ENCODE peak calls at places on chromosomes 7 and 10, in eight cellular contexts. S is K562; Q is cardiac muscle cell; M is CD8-positive, alpha-beta memory T cell; X is CD8-positive, alpha-beta T cell; V is HAP-1; H is lung; F is GM12878. L is an unnamed sample.

GRCh38 chr7:148503900-148504487 is 86.6 kb upstream of the C7orf33 start:
- DNase-seq in Q (peak; percentile 45), S (peak; percentile 48), X (no peak), F (no peak), M (peak; percentile 29), H (no peak), V (peak; percentile 23), L (peak; percentile 66)

GRCh38 chr10:34010891-34011290 is 676.4 kb upstream of the NRP1 start:
- DNase-seq in M (no peak), Q (no peak), X (no peak), H (no peak), V (no peak), F (no peak), S (no peak), L (no peak)

GRCh38 chr10:3111626-3112220 is 44.4 kb downstream of the PFKP start:
- DNase-seq in H (no peak), V (no peak), M (no peak), X (no peak), S (no peak), Q (peak; percentile 27), F (no peak), L (no peak)

GRCh38 chr7:105073143-105073542 is 59.1 kb downstream of the KMT2E start:
- DNase-seq in H (no peak), S (no peak), V (no peak), X (no peak), Q (no peak), F (no peak), M (no peak), L (no peak)

GRCh38 chr10:126064512-126064911 is 168.1 kb downstream of the FANK1 start:
- DNase-seq in S (no peak), X (no peak), M (no peak), V (no peak), H (no peak), Q (no peak), F (no peak), L (no peak)

GRCh38 chr10:132163278-132163765 is 23.4 kb upstream of the DPYSL4 start:
- DNase-seq in S (peak; percentile 85), Q (peak; percentile 64), F (no peak), M (peak; percentile 27), V (peak; percentile 25), X (peak; percentile 26), H (no peak), L (no peak)

GRCh38 chr10:28897617-28898464 is 220.5 kb downstream of the BAMBI start:
- DNase-seq in F (no peak), Q (no peak), M (no peak), X (no peak), S (no peak), H (no peak), V (no peak), L (no peak)

GRCh38 chr7:29194206-29194593 is 375 bp upstream of the CHN2 start:
- DNase-seq in S (no peak), V (no peak), X (no peak), M (no peak), Q (peak; percentile 42), H (no peak), F (no peak), L (no peak)

GRCh38 chr10:107653832-107654287 is 489.4 kb upstream of the SORCS1 start:
- DNase-seq in F (peak; percentile 37), Q (no peak), X (no peak), S (no peak), V (no peak), H (no peak), M (no peak), L (peak; percentile 37)

GRCh38 chr10:49173201-49173772 is 14.9 kb downstream of the TMEM273 start:
- DNase-seq in Q (no peak), H (no peak), F (no peak), X (no peak), M (no peak), S (peak; percentile 79), V (no peak), L (no peak)

GRCh38 chr7:123131556-123132345 is 68.0 kb downstream of the SLC13A1 start:
- DNase-seq in X (no peak), V (no peak), M (no peak), F (no peak), S (no peak), H (no peak), Q (no peak), L (no peak)

GRCh38 chr10:1578392-1579140 is 158.8 kb downstream of the ADARB2 start:
- DNase-seq in H (no peak), X (no peak), F (no peak), M (no peak), S (no peak), V (no peak), Q (no peak), L (no peak)

GRCh38 chr10:1575481-1576244 is 161.7 kb downstream of the ADARB2 start:
- DNase-seq in S (no peak), V (no peak), M (no peak), Q (no peak), F (no peak), H (no peak), X (no peak), L (no peak)

GRCh38 chr10:1576467-1577259 is 160.7 kb downstream of the ADARB2 start:
- DNase-seq in S (no peak), H (no peak), V (no peak), X (no peak), M (no peak), F (no peak), Q (no peak), L (no peak)

GRCh38 chr10:1577945-1578344 is 159.4 kb downstream of the ADARB2 start:
- DNase-seq in H (no peak), F (no peak), M (no peak), S (no peak), X (no peak), V (no peak), Q (no peak), L (no peak)

GRCh38 chr10:1577371-1577770 is 160.0 kb downstream of the ADARB2 start:
- DNase-seq in X (no peak), V (no peak), H (no peak), M (no peak), S (no peak), Q (no peak), F (no peak), L (no peak)
- H3K9me3 ChIP-seq in X (no peaks in the 10 kb centered on the region), V (no peaks in the 10 kb centered on the region), H (no peaks in the 10 kb centered on the region), M (no peaks in the 10 kb centered on the region), S (no peaks in the 10 kb centered on the region), Q (no peaks in the 10 kb centered on the region), F (no peaks in the 10 kb centered on the region), L (no peaks in the 10 kb centered on the region)

GRCh38 chr10:43647576-43647975 is 1.1 kb downstream of the ZNF32 start:
- DNase-seq in M (no peak), Q (no peak), V (no peak), F (no peak), H (no peak), S (no peak), X (no peak), L (no peak)

GRCh38 chr10:43644252-43644651 is 4.4 kb downstream of the ZNF32 start:
- DNase-seq in F (no peak), Q (no peak), M (no peak), S (no peak), X (no peak), V (no peak), H (no peak), L (no peak)

GRCh38 chr10:43648392-43649148 is at the start of gene ZNF32:
- DNase-seq in Q (peak; percentile 93), M (peak; percentile 79), F (no peak), X (peak; percentile 72), S (peak; percentile 92), H (peak; percentile 86), V (peak; percentile 72), L (peak; percentile 81)

GRCh38 chr10:43648083-43648391 is 644 bp downstream of the ZNF32 start:
- DNase-seq in Q (no peak), V (no peak), X (no peak), M (no peak), F (no peak), H (no peak), S (no peak), L (no peak)

DNA sequence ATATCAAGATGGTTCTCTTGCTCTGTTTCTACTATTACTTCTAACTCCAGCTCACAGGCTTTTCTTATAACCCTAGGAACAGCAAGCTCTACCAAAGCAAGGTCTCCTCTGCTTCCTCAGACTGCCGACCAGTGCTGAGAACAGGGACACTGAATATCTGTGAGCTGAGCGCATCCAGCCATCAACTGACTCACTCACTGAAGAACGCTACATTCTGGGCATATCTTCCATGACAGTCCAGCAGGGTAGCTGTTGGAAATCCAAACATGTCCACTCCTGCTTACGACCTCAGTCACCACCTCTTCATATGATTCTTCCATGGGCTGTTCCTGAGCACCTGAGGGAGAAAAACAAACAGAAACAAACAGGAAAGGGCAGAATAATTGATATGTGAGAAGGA is 2.8 kb downstream of the ZNF32 start:
- DNase-seq in S (no peak), M (no peak), H (no peak), X (no peak), V (no peak), Q (no peak), F (no peak), L (no peak)
- H3K9me3 ChIP-seq in S (peaks cover 30% of the 10 kb centered on the region), M (peaks cover 46% of the 10 kb centered on the region), H (peaks cover 35% of the 10 kb centered on the region), X (peaks cover 54% of the 10 kb centered on the region), V (peaks cover 22% of the 10 kb centered on the region), Q (peaks cover 2% of the 10 kb centered on the region), F (peaks cover 33% of the 10 kb centered on the region), L (no peaks in the 10 kb centered on the region)

GRCh38 chr7:158062661-158063060 is 525.0 kb downstream of the PTPRN2 start:
- DNase-seq in S (no peak), F (no peak), M (no peak), Q (no peak), X (no peak), V (no peak), H (no peak), L (no peak)

GRCh38 chr7:158061031-158061630 is 526.5 kb downstream of the PTPRN2 start:
- DNase-seq in Q (no peak), H (no peak), S (no peak), X (no peak), M (no peak), V (no peak), F (no peak), L (no peak)

GRCh38 chr7:158063850-158064610 is 523.6 kb downstream of the PTPRN2 start:
- DNase-seq in X (no peak), F (no peak), M (no peak), V (no peak), Q (no peak), S (no peak), H (no peak), L (no peak)

GRCh38 chr7:158060216-158060615 is 527.4 kb downstream of the PTPRN2 start:
- DNase-seq in F (no peak), S (no peak), V (no peak), H (no peak), M (no peak), X (no peak), Q (no peak), L (no peak)

GRCh38 chr7:158061884-158062656 is 525.6 kb downstream of the PTPRN2 start:
- DNase-seq in H (no peak), Q (no peak), S (no peak), M (no peak), X (no peak), F (no peak), V (no peak), L (no peak)
- H3K9me3 ChIP-seq in H (no peaks in the 10 kb centered on the region), Q (no peaks in the 10 kb centered on the region), S (peaks cover 3% of the 10 kb centered on the region), M (no peaks in the 10 kb centered on the region), X (no peaks in the 10 kb centered on the region), F (peaks cover 2% of the 10 kb centered on the region), V (no peaks in the 10 kb centered on the region), L (no peaks in the 10 kb centered on the region)

DNA sequence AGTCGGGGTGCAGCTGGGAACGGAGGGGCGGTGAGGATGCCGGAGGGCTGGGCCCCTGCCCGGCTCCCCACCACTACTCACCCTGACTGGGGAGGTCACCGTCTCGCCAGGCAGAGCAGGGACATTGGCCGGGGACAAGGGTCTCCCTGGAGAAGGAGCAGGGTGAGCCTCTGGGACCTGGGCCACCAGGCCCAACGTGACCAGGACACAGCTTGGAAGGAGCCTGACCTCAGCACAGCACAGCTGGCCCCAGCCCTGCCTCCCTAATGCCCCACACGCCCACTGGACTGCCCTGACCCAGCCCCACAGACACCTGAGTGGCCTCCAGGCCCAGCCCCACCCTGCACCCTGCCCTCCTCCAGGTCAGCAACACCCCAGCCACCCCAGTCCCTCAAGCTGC is 21.1 kb downstream of the MICALL2 start:
- DNase-seq in F (no peak), V (no peak), M (no peak), X (no peak), Q (no peak), H (no peak), S (no peak), L (no peak)
- H3K9me3 ChIP-seq in F (no peaks in the 10 kb centered on the region), V (no peaks in the 10 kb centered on the region), M (no peaks in the 10 kb centered on the region), X (no peaks in the 10 kb centered on the region), Q (no peaks in the 10 kb centered on the region), H (no peaks in the 10 kb centered on the region), S (no peaks in the 10 kb centered on the region), L (no peaks in the 10 kb centered on the region)

L was measured in MM.1S.